ENCODE peak calls at places on chromosomes 5 and 9, in six cellular contexts. C is breast epithelium, A is transverse colon, O is body of pancreas, B is WERI-Rb-1, K is astrocyte. S is an unnamed sample.

GRCh38 chr5:40736103-40736875 is 19.5 kb downstream of the TTC33 start:
- DNase-seq in C (no peak), A (no peak), O (no peak), B (no peak), K (peak), S (no peak)

GRCh38 chr5:132388244-132389050 is 18.9 kb downstream of the SLC22A5 start:
- DNase-seq in C (no peak), A (peak), O (no peak), B (no peak), K (peak), S (no peak)

GRCh38 chr9:4738866-4739586 is 2.0 kb downstream of the AK3 start:
- DNase-seq in C (no peak), A (no peak), O (no peak), B (no peak), K (no peak), S (no peak)

GRCh38 chr5:93120048-93120447 is 461.0 kb downstream of the NR2F1-AS1 start:
- DNase-seq in C (no peak), A (no peak), O (no peak), B (no peak), K (no peak), S (no peak)

GRCh38 chr5:62299600-62299999 is 6.4 kb upstream of the KIF2A start:
- DNase-seq in C (no peak), A (no peak), O (no peak), B (no peak), K (no peak), S (no peak)

GRCh38 chr5:141637266-141637692 is 482 bp downstream of the RELL2 start:
- DNase-seq in C (no peak), A (peak), O (peak), B (peak), K (no peak), S (peak)

GRCh38 chr5:62424763-62425162 is 12.2 kb downstream of the IPO11 start:
- DNase-seq in C (no peak), A (no peak), O (no peak), B (no peak), K (no peak), S (no peak)

GRCh38 chr9:88605500-88606172 is 70.7 kb downstream of the NXNL2 start:
- DNase-seq in C (no peak), A (no peak), O (no peak), B (no peak), K (peak), S (no peak)

GRCh38 chr9:87792831-87793288 is 66.9 kb downstream of the CTSL start:
- DNase-seq in C (no peak), A (peak), O (peak), B (no peak), K (peak), S (no peak)

GRCh38 chr5:134226441-134227192 is 744 bp upstream of the PPP2CA start:
- DNase-seq in C (no peak), A (peak), O (no peak), B (no peak), K (no peak), S (no peak)

GRCh38 chr5:147427784-147428401 is 82.0 kb downstream of the DPYSL3 start:
- DNase-seq in C (no peak), A (no peak), O (no peak), B (no peak), K (peak), S (no peak)

GRCh38 chr9:71683598-71684235 is 84.6 kb downstream of the CEMIP2 start:
- DNase-seq in C (no peak), A (no peak), O (no peak), B (peak), K (peak), S (no peak)

GRCh38 chr9:69121155-69122085 is 52.7 kb upstream of the TJP2 start:
- DNase-seq in C (peak), A (peak), O (peak), B (peak), K (no peak), S (no peak)

GRCh38 chr5:94618029-94618492 is 343 bp downstream of the KIAA0825 start:
- DNase-seq in C (no peak), A (peak), O (peak), B (peak), K (peak), S (no peak)
- TF ChIP-seq CTCF in C (peak), A (no peak), O (no peak), B (no peak), K (no peak), S (no peak)

GRCh38 chr5:154967419-154968024 is 26.6 kb downstream of the MRPL22 start:
- DNase-seq in C (no peak), A (no peak), O (no peak), B (peak), K (no peak), S (no peak)
- TF ChIP-seq CTCF in C (no peak), A (peak), O (peak), B (peak), K (peak), S (peak)

GRCh38 chr9:106286249-106286648 is 576.7 kb upstream of the ZNF462 start:
- DNase-seq in C (no peak), A (no peak), O (no peak), B (peak), K (peak), S (no peak)
- TF ChIP-seq CTCF in C (no peak), A (no peak), O (no peak), B (peak), K (peak), S (no peak)

DNA sequence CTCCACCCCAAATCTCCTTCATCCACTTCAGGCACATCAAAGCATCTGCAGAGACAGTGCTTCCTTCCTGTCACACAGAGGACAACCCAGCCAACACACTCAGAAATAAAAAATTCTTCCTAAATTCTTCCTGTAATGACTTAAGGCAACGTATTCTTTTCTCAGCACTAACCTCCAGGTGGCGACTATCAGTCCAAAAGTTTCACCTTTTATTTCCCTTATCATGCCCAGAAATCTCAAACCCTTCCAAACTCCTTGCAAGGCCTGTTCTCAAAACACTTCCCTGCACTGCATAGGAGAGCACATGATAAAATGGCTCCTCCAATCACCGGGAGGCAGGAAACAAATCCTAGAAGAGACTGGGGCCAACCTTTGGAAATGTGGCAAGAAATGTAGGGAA is 35.1 kb downstream of the SLIT3 start:
- DNase-seq in C (no peak), A (no peak), O (no peak), B (no peak), K (no peak), S (no peak)
- TF ChIP-seq CTCF in C (no peak), A (no peak), O (no peak), B (peak), K (peak), S (peak)

DNA sequence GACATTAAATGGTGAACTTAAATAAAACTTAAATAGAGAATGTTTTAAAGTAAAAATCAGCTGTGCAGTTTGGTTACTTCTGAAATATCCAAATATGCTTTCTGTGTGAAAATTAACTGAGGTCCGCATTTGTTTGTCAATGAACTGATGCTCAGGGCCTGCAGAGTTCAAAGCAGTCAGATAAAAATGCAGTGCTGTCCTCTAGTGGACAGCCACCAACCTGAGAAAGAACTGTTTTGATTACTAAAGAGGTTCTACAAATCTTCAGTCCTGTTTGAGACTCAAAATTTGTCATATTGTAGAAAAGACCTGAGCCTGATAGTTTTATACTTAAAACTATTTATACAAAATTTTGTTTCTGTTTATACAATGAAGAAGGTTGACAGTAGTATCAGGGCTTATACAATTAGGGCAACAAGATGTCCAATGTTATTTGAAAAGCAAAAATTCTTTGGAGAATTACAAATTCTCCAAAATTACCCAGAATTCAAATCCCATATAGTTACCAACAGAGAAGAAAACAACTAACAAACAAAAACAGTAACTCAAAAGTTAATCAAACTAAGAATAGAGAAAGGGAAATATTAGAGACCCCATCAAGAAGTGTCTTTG is 232.3 kb upstream of the TBCA start:
- DNase-seq in C (no peak), A (no peak), O (no peak), B (peak), K (peak), S (no peak)
- TF ChIP-seq CTCF in C (peak), A (peak), O (peak), B (peak), K (peak), S (peak)

GRCh38 chr5:142720561-142721275 is 34.8 kb upstream of the FGF1 start:
- DNase-seq in C (peak), A (peak), O (peak), B (no peak), K (peak), S (no peak)
- TF ChIP-seq CTCF in C (no peak), A (peak), O (peak), B (no peak), K (no peak), S (no peak)

GRCh38 chr5:72438141-72438540 is 69.1 kb downstream of the ZNF366 start:
- DNase-seq in C (no peak), A (no peak), O (no peak), B (no peak), K (peak), S (no peak)

GRCh38 chr5:72434056-72434780 is 73.0 kb downstream of the ZNF366 start:
- DNase-seq in C (no peak), A (no peak), O (no peak), B (no peak), K (no peak), S (no peak)

GRCh38 chr5:72434781-72435437 is 72.3 kb downstream of the ZNF366 start:
- DNase-seq in C (no peak), A (no peak), O (no peak), B (no peak), K (no peak), S (no peak)

GRCh38 chr5:72439192-72439591 is 68.0 kb downstream of the ZNF366 start:
- DNase-seq in C (no peak), A (no peak), O (no peak), B (no peak), K (no peak), S (no peak)

GRCh38 chr5:72436796-72437471 is 70.3 kb downstream of the ZNF366 start:
- DNase-seq in C (no peak), A (no peak), O (no peak), B (no peak), K (no peak), S (no peak)
- TF ChIP-seq CTCF in C (no peak), A (no peak), O (no peak), B (no peak), K (no peak), S (no peak)

GRCh38 chr9:16716631-16717030 is 153.8 kb downstream of the BNC2 start:
- DNase-seq in C (no peak), A (no peak), O (no peak), B (no peak), K (no peak), S (no peak)

GRCh38 chr9:16712800-16713199 is 157.7 kb downstream of the BNC2 start:
- DNase-seq in C (no peak), A (no peak), O (no peak), B (no peak), K (no peak), S (no peak)

GRCh38 chr9:16718296-16718695 is 152.2 kb downstream of the BNC2 start:
- DNase-seq in C (no peak), A (no peak), O (no peak), B (no peak), K (no peak), S (no peak)

GRCh38 chr9:16718952-16719351 is 151.5 kb downstream of the BNC2 start:
- DNase-seq in C (no peak), A (no peak), O (no peak), B (no peak), K (no peak), S (no peak)

DNA sequence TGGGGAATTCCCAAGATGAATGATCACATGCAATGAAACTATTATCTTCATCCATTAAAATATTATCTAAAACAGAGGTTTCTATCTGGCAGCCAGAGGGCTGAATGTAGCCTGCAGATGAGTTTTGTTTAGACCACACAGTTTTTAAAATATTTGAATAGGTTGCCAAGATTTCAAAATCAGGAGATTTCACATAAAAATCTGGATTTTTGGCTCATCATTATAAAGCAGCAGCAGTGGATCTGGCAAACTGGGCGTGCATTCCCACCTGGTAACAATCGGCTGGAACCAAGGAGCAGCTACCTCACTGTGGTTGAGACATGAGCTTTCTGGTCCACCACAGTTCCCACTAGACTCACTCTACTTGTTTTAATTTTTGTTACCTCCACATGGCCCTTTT is 155.1 kb downstream of the BNC2 start:
- DNase-seq in C (no peak), A (no peak), O (no peak), B (no peak), K (peak), S (no peak)
- TF ChIP-seq CTCF in C (no peak), A (no peak), O (no peak), B (no peak), K (no peak), S (no peak)

GRCh38 chr9:6829027-6829426 is 71.3 kb downstream of the KDM4C start:
- DNase-seq in C (no peak), A (no peak), O (no peak), B (no peak), K (no peak), S (no peak)
- TF ChIP-seq CTCF in C (no peak), A (no peak), O (no peak), B (no peak), K (peak), S (peak)